ENCODE peak calls at places on chromosomes 6 and 20, in four cellular contexts. D is HepG2, K is glutamatergic neuron, A is neural crest cell. R is an unnamed sample.

GRCh38 chr6:108166664-108167448 is 1.0 kb downstream of the NR2E1 start:
- DNase-seq in A (no peak), D (no peak), K (no peak), R (peak)

GRCh38 chr6:128508588-128509296 is 11.7 kb downstream of the PTPRK start:
- DNase-seq in A (no peak), D (peak), K (no peak), R (no peak)

GRCh38 chr20:10919549-10920140 is 245.8 kb upstream of the JAG1 start:
- DNase-seq in A (no peak), D (no peak), K (no peak), R (no peak)

GRCh38 chr6:78701407-78701806 is 165.9 kb upstream of the IRAK1BP1 start:
- DNase-seq in K (no peak), D (no peak), A (no peak), R (no peak)

GRCh38 chr20:35048739-35049138 is 43.9 kb downstream of the TRPC4AP start:
- DNase-seq in A (peak), K (no peak), D (peak), R (no peak)

GRCh38 chr20:1440024-1440423 is 26.6 kb downstream of the NSFL1C start:
- DNase-seq in K (no peak), D (peak), A (no peak), R (no peak)

GRCh38 chr6:169775321-169775720 is 23.9 kb downstream of the ERMARD start:
- DNase-seq in D (no peak), A (no peak), K (no peak), R (no peak)

GRCh38 chr6:85416049-85416448 is 33.8 kb upstream of the NT5E start:
- DNase-seq in A (no peak), D (no peak), K (no peak), R (no peak)

GRCh38 chr6:137415127-137415833 is 78.9 kb downstream of the OLIG3 start:
- DNase-seq in K (peak), A (peak), D (peak), R (peak)

GRCh38 chr6:124964764-124965105 is 2.5 kb downstream of the RNF217 start:
- DNase-seq in K (no peak), A (no peak), D (no peak), R (no peak)

GRCh38 chr20:50460115-50460607 is 50.0 kb upstream of the PTPN1 start:
- DNase-seq in D (no peak), K (no peak), A (no peak), R (peak)

GRCh38 chr20:50453533-50453932 is 56.6 kb upstream of the PTPN1 start:
- DNase-seq in K (no peak), D (no peak), A (no peak), R (no peak)

GRCh38 chr20:50455656-50456451 is 54.3 kb upstream of the PTPN1 start:
- DNase-seq in A (no peak), K (no peak), D (peak), R (no peak)

GRCh38 chr20:50459124-50459918 is 50.9 kb upstream of the PTPN1 start:
- DNase-seq in D (no peak), K (no peak), A (no peak), R (no peak)

DNA sequence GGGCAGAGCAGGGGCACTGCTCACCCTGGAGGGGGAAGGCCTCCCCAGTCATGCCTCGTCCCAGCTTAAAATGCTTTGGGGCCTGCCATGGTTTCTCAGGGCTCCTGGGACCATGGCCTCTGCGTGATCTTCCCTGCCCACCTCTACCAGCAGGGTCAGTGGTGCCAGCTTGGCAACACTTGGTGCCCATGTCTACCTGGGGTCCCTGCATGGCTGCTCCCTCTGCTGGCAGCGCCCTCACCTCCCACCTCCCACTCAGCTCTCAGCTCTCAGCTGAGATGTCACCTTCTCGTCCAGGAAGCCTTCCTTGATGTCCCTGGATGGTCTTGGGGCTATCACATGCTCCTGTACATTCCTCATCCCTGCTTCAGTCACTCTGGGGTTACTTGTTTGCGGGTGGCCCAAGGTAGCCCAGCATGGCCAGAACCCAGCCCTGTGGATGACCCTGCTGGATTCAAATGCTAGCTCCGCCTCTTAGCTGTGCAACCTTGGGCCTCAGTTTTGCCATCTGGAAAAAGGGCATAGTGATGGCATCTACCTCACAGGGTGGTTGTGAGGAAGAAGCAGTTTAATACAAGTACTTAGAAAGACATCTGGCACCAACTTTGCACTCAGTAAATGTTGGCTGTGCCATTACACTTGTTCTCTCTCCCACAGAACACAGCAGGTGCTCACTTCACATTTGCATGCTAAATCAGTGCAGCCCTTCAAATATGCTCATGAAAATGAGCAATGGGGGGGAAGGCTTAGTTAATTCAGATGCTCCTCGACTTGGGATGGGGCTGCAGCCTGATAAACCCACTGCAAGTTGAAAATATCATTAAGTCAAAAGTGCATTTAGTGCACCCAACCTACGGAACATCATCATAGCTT is 53.5 kb upstream of the PTPN1 start:
- DNase-seq in D (no peak), K (no peak), A (no peak), R (no peak)
- TF ChIP-seq CTCF in D (peak), K (no peak), A (no peak), R (no peak)

DNA sequence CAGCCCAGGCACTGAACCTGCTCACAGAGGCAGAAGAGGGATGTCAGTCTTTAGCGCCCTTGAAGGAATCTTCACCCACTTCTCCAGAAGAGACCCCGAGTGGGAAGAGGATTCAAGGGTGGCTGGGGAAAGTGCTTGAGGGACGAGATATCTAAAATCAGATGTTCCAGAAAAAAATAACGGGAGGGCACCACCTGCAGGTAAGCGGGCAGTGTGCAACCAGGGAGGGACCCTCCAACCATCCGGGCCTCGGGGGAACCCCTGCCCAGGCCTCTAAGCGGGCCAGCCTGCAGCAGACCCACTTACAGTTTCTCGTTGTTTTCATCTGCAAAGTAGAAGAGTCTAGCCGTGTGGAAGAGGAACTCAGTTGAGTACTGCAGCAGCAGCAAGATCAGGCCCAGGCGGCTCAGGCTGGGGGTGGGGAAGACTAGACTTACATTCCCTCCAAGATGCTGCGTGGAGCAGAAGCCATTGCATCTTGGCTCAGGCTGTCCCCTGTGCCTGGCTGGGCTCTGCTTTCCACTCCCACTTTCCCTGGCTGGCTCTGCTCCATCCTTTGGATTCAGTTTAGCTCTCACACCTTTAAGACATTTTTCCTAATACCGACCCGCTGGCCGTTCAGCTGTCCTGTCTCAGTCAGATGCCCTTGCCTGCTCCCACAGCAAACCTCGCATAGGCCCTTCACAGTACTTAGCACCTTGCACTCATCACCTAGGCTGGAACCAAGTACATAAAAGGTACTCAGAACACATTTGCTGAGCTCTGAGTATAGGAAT is 70.9 kb downstream of the TRAM2 start:
- DNase-seq in D (no peak), A (no peak), K (no peak), R (no peak)
- TF ChIP-seq CTCF in D (no peak), A (no peak), K (no peak), R (no peak)

GRCh38 chr20:7269452-7269851 is 502.0 kb downstream of the BMP2 start:
- DNase-seq in K (no peak), D (no peak), A (no peak), R (no peak)

GRCh38 chr20:7272512-7272911 is 505.0 kb downstream of the BMP2 start:
- DNase-seq in K (no peak), A (no peak), D (no peak), R (no peak)

GRCh38 chr20:7275628-7276237 is 508.2 kb downstream of the BMP2 start:
- DNase-seq in D (no peak), A (no peak), K (no peak), R (no peak)

GRCh38 chr20:7274870-7275269 is 507.4 kb downstream of the BMP2 start:
- DNase-seq in D (no peak), K (no peak), A (no peak), R (no peak)
- TF ChIP-seq CTCF in D (no peak), K (no peak), A (no peak), R (no peak)

DNA sequence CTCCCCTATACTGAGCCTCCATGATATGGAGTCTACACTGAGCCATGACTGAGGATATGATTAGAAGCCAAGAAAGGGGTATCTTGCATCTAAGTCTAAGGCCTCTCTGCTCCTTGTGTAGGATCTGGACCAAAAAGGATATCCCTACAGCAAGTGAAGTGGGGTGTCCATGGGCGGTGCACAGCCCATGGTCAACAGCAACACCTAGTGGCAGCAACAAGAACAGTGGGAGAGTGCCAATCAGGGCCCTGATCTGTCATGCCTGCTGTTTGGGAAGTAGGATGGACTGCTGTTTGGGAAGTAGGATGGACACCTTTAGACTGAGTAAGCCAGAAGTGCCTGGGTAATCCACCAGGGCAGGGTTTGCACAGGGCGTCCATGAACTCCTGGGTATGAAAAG is 22.4 kb downstream of the PTGIS start:
- DNase-seq in A (no peak), D (no peak), K (no peak), R (no peak)
- TF ChIP-seq CTCF in A (peak), D (peak), K (peak), R (no peak)

DNA sequence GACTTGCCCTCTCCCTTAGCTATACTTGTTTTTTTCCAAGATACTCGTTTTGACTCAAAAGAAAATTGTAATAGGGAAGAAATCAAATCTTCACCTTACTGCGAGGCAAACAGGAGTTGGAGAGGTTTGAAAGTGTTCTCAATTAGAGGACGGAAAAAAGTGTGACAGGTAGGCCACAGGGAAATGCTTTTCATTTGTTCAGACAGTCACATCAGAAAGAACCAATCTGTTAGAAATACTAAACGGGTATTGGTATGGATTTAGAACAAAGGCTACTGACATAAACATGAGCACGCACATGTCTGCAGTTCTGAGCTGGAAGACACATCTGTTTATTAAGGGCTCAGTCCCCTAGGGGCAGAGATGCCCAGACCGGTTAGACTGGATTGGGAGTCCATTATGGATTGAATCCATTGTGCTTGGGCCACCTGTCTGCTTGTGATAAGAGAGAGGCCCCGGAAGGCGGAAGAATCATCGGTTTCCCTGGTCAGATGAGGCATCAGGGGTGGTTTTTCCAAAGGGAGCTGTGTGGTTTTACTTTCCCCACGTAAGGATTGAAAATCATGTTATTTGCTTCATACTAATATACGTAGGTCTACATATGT is 220.9 kb upstream of the MYLIP start:
- DNase-seq in D (no peak), A (no peak), K (peak), R (no peak)
- TF ChIP-seq CTCF in D (no peak), A (no peak), K (no peak), R (no peak)

DNA sequence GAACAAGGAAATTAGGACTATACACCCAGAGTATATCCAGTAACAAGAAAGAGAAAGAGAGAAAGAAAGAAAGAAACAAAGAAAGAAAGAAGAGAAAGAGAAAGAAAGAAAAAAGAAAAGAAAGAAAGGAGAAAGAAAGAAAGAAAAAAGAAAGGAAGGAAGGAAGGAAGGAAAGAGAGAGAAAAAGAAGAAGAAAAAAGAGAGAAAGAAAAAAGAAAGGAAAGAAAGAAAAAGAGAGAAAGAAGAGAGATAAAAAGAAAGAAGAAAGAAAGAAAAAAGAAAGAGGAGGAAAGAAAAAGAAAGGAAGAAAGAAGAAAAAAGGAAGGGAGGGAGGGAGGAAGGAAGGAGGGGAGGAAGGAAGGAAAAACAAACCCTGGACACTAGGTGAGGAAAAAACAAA is 981.8 kb downstream of the TBC1D32 start:
- DNase-seq in D (no peak), A (no peak), K (no peak), R (no peak)
- TF ChIP-seq CTCF in D (no peak), A (no peak), K (no peak), R (no peak)

GRCh38 chr6:49025273-49026240 is 437.5 kb downstream of the MMUT start:
- DNase-seq in A (no peak), K (no peak), D (no peak), R (no peak)

GRCh38 chr6:49027644-49028043 is 435.4 kb downstream of the MMUT start:
- DNase-seq in K (no peak), D (no peak), A (no peak), R (no peak)

DNA sequence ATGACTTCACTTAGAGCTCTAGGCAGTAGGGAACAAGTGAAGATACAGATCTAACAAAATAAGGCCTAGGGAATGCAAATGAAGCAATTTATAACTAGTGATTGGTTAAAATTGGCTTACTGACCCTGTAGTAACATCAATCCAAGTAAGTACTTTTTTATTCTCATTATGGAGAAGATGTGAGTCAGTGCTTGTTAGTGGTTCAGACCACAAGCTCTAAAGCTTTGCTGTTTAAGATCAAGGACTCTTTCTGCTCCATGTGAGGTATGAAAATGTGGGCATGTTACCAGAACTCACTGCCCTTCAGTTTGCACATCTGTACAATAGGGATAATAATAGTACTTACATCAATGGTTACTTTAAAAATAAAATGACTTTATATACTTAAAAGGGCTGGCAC is 432.4 kb downstream of the MMUT start:
- DNase-seq in K (no peak), A (no peak), D (no peak), R (no peak)
- TF ChIP-seq CTCF in K (no peak), A (no peak), D (no peak), R (no peak)

GRCh38 chr20:9884061-9884460 is 45.2 kb upstream of the PAK5 start:
- DNase-seq in K (no peak), A (no peak), D (no peak), R (no peak)
- TF ChIP-seq CTCF in K (no peak), A (peak), D (no peak), R (no peak)